ENCODE peak calls at places on chromosomes 7 and 10, in five cellular contexts. One of them, this sample, is unnamed.

GRCh38 chr10:35626971-35627507 is 15.1 kb downstream of the FZD8 start:
- DNase-seq in NCI-H510A treated with DMSO at 0.1 percent for 48 hours: no peak
- DNase-seq in stimulated activated CD4-positive, alpha-beta T cell treated with anti-CD3 and anti-CD28 coated beads, Interleukin-2, amount 100 ng/mL, for 48 hours: no peak
- DNase-seq in RPMI8226: no peak
- DNase-seq in SJCRH30: no peak
- DNase-seq in this sample: no peak

GRCh38 chr7:70785427-70785826 is 346.5 kb upstream of the GALNT17 start:
- DNase-seq in SJCRH30: no peak
- DNase-seq in stimulated activated CD4-positive, alpha-beta T cell treated with anti-CD3 and anti-CD28 coated beads, Interleukin-2, amount 100 ng/mL, for 48 hours: no peak
- DNase-seq in RPMI8226: no peak
- DNase-seq in NCI-H510A treated with DMSO at 0.1 percent for 48 hours: no peak
- DNase-seq in this sample: no peak

GRCh38 chr10:127149613-127150081 is 46.7 kb downstream of the INSYN2A start:
- DNase-seq in NCI-H510A treated with DMSO at 0.1 percent for 48 hours: no peak
- DNase-seq in SJCRH30: peak
- DNase-seq in RPMI8226: no peak
- DNase-seq in stimulated activated CD4-positive, alpha-beta T cell treated with anti-CD3 and anti-CD28 coated beads, Interleukin-2, amount 100 ng/mL, for 48 hours: no peak
- DNase-seq in this sample: no peak

GRCh38 chr7:158816995-158817394 is 12.3 kb downstream of the ESYT2 start:
- DNase-seq in stimulated activated CD4-positive, alpha-beta T cell treated with anti-CD3 and anti-CD28 coated beads, Interleukin-2, amount 100 ng/mL, for 48 hours: no peak
- DNase-seq in RPMI8226: no peak
- DNase-seq in NCI-H510A treated with DMSO at 0.1 percent for 48 hours: no peak
- DNase-seq in SJCRH30: no peak
- DNase-seq in this sample: no peak

GRCh38 chr7:2016761-2017482 is 215.8 kb downstream of the MAD1L1 start:
- DNase-seq in RPMI8226: no peak
- DNase-seq in stimulated activated CD4-positive, alpha-beta T cell treated with anti-CD3 and anti-CD28 coated beads, Interleukin-2, amount 100 ng/mL, for 48 hours: no peak
- DNase-seq in SJCRH30: no peak
- DNase-seq in NCI-H510A treated with DMSO at 0.1 percent for 48 hours: peak
- DNase-seq in this sample: peak

GRCh38 chr10:10647331-10647730 is 370.3 kb upstream of the CELF2 start:
- DNase-seq in SJCRH30: no peak
- DNase-seq in RPMI8226: no peak
- DNase-seq in stimulated activated CD4-positive, alpha-beta T cell treated with anti-CD3 and anti-CD28 coated beads, Interleukin-2, amount 100 ng/mL, for 48 hours: no peak
- DNase-seq in NCI-H510A treated with DMSO at 0.1 percent for 48 hours: no peak
- DNase-seq in this sample: no peak

GRCh38 chr10:5584895-5585516 is 60.2 kb downstream of the CALML3 start:
- DNase-seq in RPMI8226: peak
- DNase-seq in stimulated activated CD4-positive, alpha-beta T cell treated with anti-CD3 and anti-CD28 coated beads, Interleukin-2, amount 100 ng/mL, for 48 hours: no peak
- DNase-seq in SJCRH30: peak
- DNase-seq in NCI-H510A treated with DMSO at 0.1 percent for 48 hours: no peak
- DNase-seq in this sample: no peak

GRCh38 chr7:92641921-92642511 is 51.8 kb upstream of the FAM133B start:
- DNase-seq in RPMI8226: no peak
- DNase-seq in stimulated activated CD4-positive, alpha-beta T cell treated with anti-CD3 and anti-CD28 coated beads, Interleukin-2, amount 100 ng/mL, for 48 hours: peak
- DNase-seq in SJCRH30: peak
- DNase-seq in NCI-H510A treated with DMSO at 0.1 percent for 48 hours: no peak
- DNase-seq in this sample: no peak

GRCh38 chr7:68440870-68441269 is 1157.4 kb upstream of the AUTS2 start:
- DNase-seq in SJCRH30: peak
- DNase-seq in NCI-H510A treated with DMSO at 0.1 percent for 48 hours: no peak
- DNase-seq in RPMI8226: peak
- DNase-seq in stimulated activated CD4-positive, alpha-beta T cell treated with anti-CD3 and anti-CD28 coated beads, Interleukin-2, amount 100 ng/mL, for 48 hours: no peak
- DNase-seq in this sample: no peak

GRCh38 chr7:39566056-39566921 is at the start of gene YAE1:
- DNase-seq in stimulated activated CD4-positive, alpha-beta T cell treated with anti-CD3 and anti-CD28 coated beads, Interleukin-2, amount 100 ng/mL, for 48 hours: peak
- DNase-seq in SJCRH30: peak
- DNase-seq in RPMI8226: peak
- DNase-seq in NCI-H510A treated with DMSO at 0.1 percent for 48 hours: peak
- DNase-seq in this sample: peak

GRCh38 chr7:83936056-83936703 is 258.4 kb downstream of the SEMA3A start:
- DNase-seq in RPMI8226: peak
- DNase-seq in SJCRH30: peak
- DNase-seq in stimulated activated CD4-positive, alpha-beta T cell treated with anti-CD3 and anti-CD28 coated beads, Interleukin-2, amount 100 ng/mL, for 48 hours: peak
- DNase-seq in NCI-H510A treated with DMSO at 0.1 percent for 48 hours: peak
- DNase-seq in this sample: peak

GRCh38 chr7:41085244-41085643 is 617.6 kb downstream of the INHBA start:
- DNase-seq in SJCRH30: peak
- DNase-seq in stimulated activated CD4-positive, alpha-beta T cell treated with anti-CD3 and anti-CD28 coated beads, Interleukin-2, amount 100 ng/mL, for 48 hours: no peak
- DNase-seq in RPMI8226: no peak
- DNase-seq in NCI-H510A treated with DMSO at 0.1 percent for 48 hours: no peak
- DNase-seq in this sample: no peak

GRCh38 chr7:80231719-80232118 is 97.1 kb downstream of the GNAI1 start:
- DNase-seq in stimulated activated CD4-positive, alpha-beta T cell treated with anti-CD3 and anti-CD28 coated beads, Interleukin-2, amount 100 ng/mL, for 48 hours: no peak
- DNase-seq in SJCRH30: no peak
- DNase-seq in RPMI8226: no peak
- DNase-seq in NCI-H510A treated with DMSO at 0.1 percent for 48 hours: no peak
- DNase-seq in this sample: no peak

GRCh38 chr10:110850990-110851389 is 20.7 kb upstream of the PDCD4 start:
- DNase-seq in NCI-H510A treated with DMSO at 0.1 percent for 48 hours: no peak
- DNase-seq in stimulated activated CD4-positive, alpha-beta T cell treated with anti-CD3 and anti-CD28 coated beads, Interleukin-2, amount 100 ng/mL, for 48 hours: no peak
- DNase-seq in SJCRH30: no peak
- DNase-seq in RPMI8226: no peak
- DNase-seq in this sample: no peak

GRCh38 chr10:73591578-73591902 is 398 bp upstream of the USP54 start:
- DNase-seq in SJCRH30: no peak
- DNase-seq in RPMI8226: no peak
- DNase-seq in NCI-H510A treated with DMSO at 0.1 percent for 48 hours: no peak
- DNase-seq in stimulated activated CD4-positive, alpha-beta T cell treated with anti-CD3 and anti-CD28 coated beads, Interleukin-2, amount 100 ng/mL, for 48 hours: no peak
- DNase-seq in this sample: no peak

GRCh38 chr7:100951172-100951571 is 1.8 kb downstream of the MUC3A start:
- DNase-seq in stimulated activated CD4-positive, alpha-beta T cell treated with anti-CD3 and anti-CD28 coated beads, Interleukin-2, amount 100 ng/mL, for 48 hours: no peak
- DNase-seq in SJCRH30: no peak
- DNase-seq in NCI-H510A treated with DMSO at 0.1 percent for 48 hours: no peak
- DNase-seq in RPMI8226: no peak
- DNase-seq in this sample: no peak

GRCh38 chr10:133258818-133259602 is 17.7 kb downstream of the ADAM8 start:
- DNase-seq in SJCRH30: peak
- DNase-seq in RPMI8226: peak
- DNase-seq in NCI-H510A treated with DMSO at 0.1 percent for 48 hours: no peak
- DNase-seq in stimulated activated CD4-positive, alpha-beta T cell treated with anti-CD3 and anti-CD28 coated beads, Interleukin-2, amount 100 ng/mL, for 48 hours: peak
- DNase-seq in this sample: peak

GRCh38 chr7:105675873-105676484 is 94.7 kb upstream of the EFCAB10 start:
- DNase-seq in stimulated activated CD4-positive, alpha-beta T cell treated with anti-CD3 and anti-CD28 coated beads, Interleukin-2, amount 100 ng/mL, for 48 hours: peak
- DNase-seq in RPMI8226: no peak
- DNase-seq in NCI-H510A treated with DMSO at 0.1 percent for 48 hours: peak
- DNase-seq in SJCRH30: no peak
- DNase-seq in this sample: no peak

GRCh38 chr7:45595809-45596664 is 21.9 kb downstream of the ADCY1 start:
- DNase-seq in NCI-H510A treated with DMSO at 0.1 percent for 48 hours: no peak
- DNase-seq in SJCRH30: no peak
- DNase-seq in stimulated activated CD4-positive, alpha-beta T cell treated with anti-CD3 and anti-CD28 coated beads, Interleukin-2, amount 100 ng/mL, for 48 hours: no peak
- DNase-seq in RPMI8226: no peak
- DNase-seq in this sample: no peak

GRCh38 chr7:27420702-27421101 is 178.1 kb downstream of the EVX1 start:
- DNase-seq in stimulated activated CD4-positive, alpha-beta T cell treated with anti-CD3 and anti-CD28 coated beads, Interleukin-2, amount 100 ng/mL, for 48 hours: no peak
- DNase-seq in RPMI8226: no peak
- DNase-seq in SJCRH30: no peak
- DNase-seq in NCI-H510A treated with DMSO at 0.1 percent for 48 hours: no peak
- DNase-seq in this sample: no peak

GRCh38 chr7:6346581-6346980 is 74.2 kb upstream of the CYTH3 start:
- DNase-seq in RPMI8226: no peak
- DNase-seq in stimulated activated CD4-positive, alpha-beta T cell treated with anti-CD3 and anti-CD28 coated beads, Interleukin-2, amount 100 ng/mL, for 48 hours: no peak
- DNase-seq in NCI-H510A treated with DMSO at 0.1 percent for 48 hours: peak
- DNase-seq in SJCRH30: no peak
- DNase-seq in this sample: no peak

GRCh38 chr10:88922041-88922440 is 30.5 kb downstream of the ACTA2 start:
- DNase-seq in RPMI8226: no peak
- DNase-seq in stimulated activated CD4-positive, alpha-beta T cell treated with anti-CD3 and anti-CD28 coated beads, Interleukin-2, amount 100 ng/mL, for 48 hours: no peak
- DNase-seq in NCI-H510A treated with DMSO at 0.1 percent for 48 hours: no peak
- DNase-seq in SJCRH30: no peak
- DNase-seq in this sample: no peak

GRCh38 chr10:110221721-110222261 is 14.4 kb downstream of the MXI1 start:
- DNase-seq in RPMI8226: peak
- DNase-seq in NCI-H510A treated with DMSO at 0.1 percent for 48 hours: peak
- DNase-seq in SJCRH30: peak
- DNase-seq in stimulated activated CD4-positive, alpha-beta T cell treated with anti-CD3 and anti-CD28 coated beads, Interleukin-2, amount 100 ng/mL, for 48 hours: peak
- DNase-seq in this sample: no peak

GRCh38 chr10:17527530-17528146 is 73.2 kb upstream of the ST8SIA6 start:
- DNase-seq in NCI-H510A treated with DMSO at 0.1 percent for 48 hours: no peak
- DNase-seq in RPMI8226: no peak
- DNase-seq in stimulated activated CD4-positive, alpha-beta T cell treated with anti-CD3 and anti-CD28 coated beads, Interleukin-2, amount 100 ng/mL, for 48 hours: no peak
- DNase-seq in SJCRH30: no peak
- DNase-seq in this sample: no peak

GRCh38 chr10:126243976-126244375 is 144.3 kb downstream of the ADAM12 start:
- DNase-seq in stimulated activated CD4-positive, alpha-beta T cell treated with anti-CD3 and anti-CD28 coated beads, Interleukin-2, amount 100 ng/mL, for 48 hours: no peak
- DNase-seq in RPMI8226: no peak
- DNase-seq in SJCRH30: no peak
- DNase-seq in NCI-H510A treated with DMSO at 0.1 percent for 48 hours: no peak
- DNase-seq in this sample: no peak

GRCh38 chr10:80137031-80137712 is 4.6 kb downstream of the PLAC9 start:
- DNase-seq in RPMI8226: no peak
- DNase-seq in NCI-H510A treated with DMSO at 0.1 percent for 48 hours: no peak
- DNase-seq in SJCRH30: peak
- DNase-seq in stimulated activated CD4-positive, alpha-beta T cell treated with anti-CD3 and anti-CD28 coated beads, Interleukin-2, amount 100 ng/mL, for 48 hours: no peak
- DNase-seq in this sample: peak

GRCh38 chr10:79938728-79939380 is 10.1 kb downstream of the SFTPD start:
- DNase-seq in NCI-H510A treated with DMSO at 0.1 percent for 48 hours: no peak
- DNase-seq in stimulated activated CD4-positive, alpha-beta T cell treated with anti-CD3 and anti-CD28 coated beads, Interleukin-2, amount 100 ng/mL, for 48 hours: no peak
- DNase-seq in RPMI8226: no peak
- DNase-seq in SJCRH30: no peak
- DNase-seq in this sample: peak

GRCh38 chr7:68785036-68785435 is 813.2 kb upstream of the AUTS2 start:
- DNase-seq in SJCRH30: peak
- DNase-seq in stimulated activated CD4-positive, alpha-beta T cell treated with anti-CD3 and anti-CD28 coated beads, Interleukin-2, amount 100 ng/mL, for 48 hours: no peak
- DNase-seq in RPMI8226: peak
- DNase-seq in NCI-H510A treated with DMSO at 0.1 percent for 48 hours: no peak
- DNase-seq in this sample: no peak

GRCh38 chr7:90792301-90792700 is 196.2 kb downstream of the CDK14 start:
- DNase-seq in RPMI8226: no peak
- DNase-seq in NCI-H510A treated with DMSO at 0.1 percent for 48 hours: no peak
- DNase-seq in SJCRH30: no peak
- DNase-seq in stimulated activated CD4-positive, alpha-beta T cell treated with anti-CD3 and anti-CD28 coated beads, Interleukin-2, amount 100 ng/mL, for 48 hours: no peak
- DNase-seq in this sample: no peak

GRCh38 chr7:24576171-24577052 is 3.2 kb downstream of the PALS2 start:
- DNase-seq in RPMI8226: peak
- DNase-seq in NCI-H510A treated with DMSO at 0.1 percent for 48 hours: peak
- DNase-seq in stimulated activated CD4-positive, alpha-beta T cell treated with anti-CD3 and anti-CD28 coated beads, Interleukin-2, amount 100 ng/mL, for 48 hours: no peak
- DNase-seq in SJCRH30: peak
- DNase-seq in this sample: no peak

GRCh38 chr10:124109261-124109660 is 15.9 kb upstream of the CHST15 start:
- DNase-seq in RPMI8226: no peak
- DNase-seq in stimulated activated CD4-positive, alpha-beta T cell treated with anti-CD3 and anti-CD28 coated beads, Interleukin-2, amount 100 ng/mL, for 48 hours: no peak
- DNase-seq in SJCRH30: no peak
- DNase-seq in NCI-H510A treated with DMSO at 0.1 percent for 48 hours: no peak
- DNase-seq in this sample: no peak

GRCh38 chr7:96430350-96430749 is 108.5 kb upstream of the SLC25A13 start:
- DNase-seq in RPMI8226: no peak
- DNase-seq in NCI-H510A treated with DMSO at 0.1 percent for 48 hours: no peak
- DNase-seq in stimulated activated CD4-positive, alpha-beta T cell treated with anti-CD3 and anti-CD28 coated beads, Interleukin-2, amount 100 ng/mL, for 48 hours: no peak
- DNase-seq in SJCRH30: no peak
- DNase-seq in this sample: no peak

GRCh38 chr7:96111405-96111804 is 210.5 kb downstream of the SLC25A13 start:
- DNase-seq in RPMI8226: no peak
- DNase-seq in SJCRH30: no peak
- DNase-seq in NCI-H510A treated with DMSO at 0.1 percent for 48 hours: no peak
- DNase-seq in stimulated activated CD4-positive, alpha-beta T cell treated with anti-CD3 and anti-CD28 coated beads, Interleukin-2, amount 100 ng/mL, for 48 hours: no peak
- DNase-seq in this sample: no peak

GRCh38 chr7:121932768-121933167 is 59.8 kb downstream of the PTPRZ1 start:
- DNase-seq in RPMI8226: no peak
- DNase-seq in stimulated activated CD4-positive, alpha-beta T cell treated with anti-CD3 and anti-CD28 coated beads, Interleukin-2, amount 100 ng/mL, for 48 hours: no peak
- DNase-seq in NCI-H510A treated with DMSO at 0.1 percent for 48 hours: no peak
- DNase-seq in SJCRH30: no peak
- DNase-seq in this sample: no peak